ENCODE peak calls at places on chromosomes 7 and 10, in six cellular contexts. A is A549, H is endothelial cell of umbilical vein, F is GM12878, S is K562, I is HepG2. M is an unnamed sample.

GRCh38 chr7:50119815-50120637 is 27.0 kb upstream of the ZPBP start:
- DNase-seq in F (no peak), H (no peak), S (peak; percentile 57), I (peak; percentile 21), A (peak; percentile 5), M (peak; percentile 62)

GRCh38 chr7:92778972-92779371 is 57.4 kb downstream of the CDK6 start:
- DNase-seq in H (no peak), A (peak; percentile 66), I (no peak), F (peak; percentile 34), S (no peak), M (peak; percentile 88)

GRCh38 chr7:99137418-99138180 is 6.3 kb downstream of the SMURF1 start:
- DNase-seq in I (no peak), F (no peak), A (peak; percentile 25), H (no peak), S (no peak), M (no peak)

GRCh38 chr10:19977097-19977521 is 160.9 kb downstream of the PLXDC2 start:
- DNase-seq in F (no peak), I (no peak), A (no peak), H (no peak), S (no peak), M (no peak)

GRCh38 chr7:139647085-139647484 is 123.6 kb downstream of the CLEC2L start:
- DNase-seq in S (no peak), I (no peak), F (peak; percentile 20), H (no peak), A (no peak), M (no peak)

GRCh38 chr10:71064413-71065118 is 147.8 kb upstream of the UNC5B start:
- DNase-seq in F (no peak), H (no peak), A (peak; percentile 11), I (peak; percentile 5), S (peak; percentile 14), M (peak; percentile 15)

GRCh38 chr10:13750299-13751190 is 163.8 kb downstream of the PRPF18 start:
- DNase-seq in S (no peak), H (no peak), F (peak; percentile 57), I (no peak), A (no peak), M (no peak)

GRCh38 chr7:132053871-132054270 is 497.4 kb upstream of the PODXL start:
- DNase-seq in S (no peak), H (no peak), A (no peak), I (no peak), F (no peak), M (no peak)

GRCh38 chr7:36979810-36980248 is 255.5 kb upstream of the AOAH start:
- DNase-seq in H (no peak), F (no peak), S (no peak), A (no peak), I (no peak), M (no peak)

GRCh38 chr7:39891879-39892278 is 58.2 kb upstream of the CDK13 start:
- DNase-seq in H (no peak), S (no peak), F (no peak), A (no peak), I (no peak), M (no peak)

GRCh38 chr7:56092789-56093531 is at the start of gene PHKG1:
- DNase-seq in H (peak; percentile 80), I (peak; percentile 33), S (peak; percentile 61), A (peak; percentile 58), F (no peak), M (peak; percentile 39)

GRCh38 chr7:18916826-18917225 is 200.6 kb downstream of the TWIST1 start:
- DNase-seq in F (no peak), I (no peak), S (no peak), A (no peak), H (no peak), M (no peak)

GRCh38 chr10:3656214-3656613 is 128.8 kb downstream of the KLF6 start:
- DNase-seq in I (no peak), H (no peak), S (no peak), A (no peak), F (no peak), M (no peak)

GRCh38 chr7:115491744-115492380 is 538.7 kb downstream of the TFEC start:
- DNase-seq in A (no peak), S (no peak), H (peak; percentile 49), F (no peak), I (no peak), M (no peak)

GRCh38 chr10:77548157-77548556 is 89.5 kb downstream of the KCNMA1 start:
- DNase-seq in H (no peak), S (no peak), I (no peak), A (no peak), F (no peak), M (no peak)

GRCh38 chr10:93461807-93462178 is 20.3 kb downstream of the MYOF start:
- DNase-seq in S (no peak), I (no peak), F (no peak), A (peak; percentile 68), H (peak; percentile 67), M (peak; percentile 63)

GRCh38 chr10:93462881-93463280 is 19.3 kb downstream of the MYOF start:
- DNase-seq in S (no peak), A (peak; percentile 71), F (peak; percentile 23), I (no peak), H (peak; percentile 99), M (peak; percentile 97)

GRCh38 chr10:93464826-93465388 is 17.2 kb downstream of the MYOF start:
- DNase-seq in I (no peak), H (peak; percentile 49), F (no peak), A (no peak), S (no peak), M (peak; percentile 57)

GRCh38 chr10:93462371-93462770 is 19.8 kb downstream of the MYOF start:
- DNase-seq in H (no peak), S (no peak), I (no peak), F (no peak), A (no peak), M (no peak)

GRCh38 chr10:93463723-93464511 is 18.2 kb downstream of the MYOF start:
- DNase-seq in F (no peak), S (no peak), A (peak; percentile 70), H (peak; percentile 41), I (no peak), M (peak; percentile 91)
- TF ChIP-seq MAX in F (no peak), S (no peak), A (peak; percentile 42), H (no peak), I (no peak), M (peak; percentile 27)

DNA sequence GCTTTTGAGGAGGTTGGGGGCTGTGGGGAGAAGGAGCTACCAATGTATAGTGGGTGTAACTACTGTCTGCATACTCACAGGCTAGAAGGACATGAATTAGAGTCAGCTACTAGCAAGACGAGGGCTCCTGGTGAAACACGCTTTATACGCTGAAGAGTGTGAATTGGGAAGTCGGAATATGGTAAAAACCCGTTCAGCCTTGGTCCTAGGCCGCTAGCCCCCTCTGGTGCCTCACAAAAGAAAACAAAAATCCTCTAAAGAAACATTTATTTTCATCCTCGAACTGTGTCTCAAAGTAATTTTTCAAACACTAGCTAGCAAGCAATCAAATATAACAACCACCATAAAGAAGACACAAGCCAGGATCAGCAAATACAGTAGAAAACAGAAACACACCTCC is 338.1 kb upstream of the SEMA3C start:
- DNase-seq in A (peak; percentile 52), F (no peak), H (no peak), I (peak; percentile 3), S (peak; percentile 37), M (peak; percentile 28)
- TF ChIP-seq CTCF in A (peak; percentile 22), F (no peak), H (no peak), I (peak; percentile 62), S (peak; percentile 31), M (no peak)

GRCh38 chr7:32914186-32914585 is 22.6 kb upstream of the KBTBD2 start:
- DNase-seq in F (no peak), A (peak; percentile 13), S (peak; percentile 41), H (no peak), I (no peak), M (no peak)

GRCh38 chr7:32910195-32910594 is 18.6 kb upstream of the KBTBD2 start:
- DNase-seq in I (no peak), A (no peak), H (no peak), S (no peak), F (no peak), M (no peak)

GRCh38 chr7:32916006-32916405 is 24.4 kb upstream of the KBTBD2 start:
- DNase-seq in H (no peak), S (no peak), F (no peak), A (no peak), I (no peak), M (no peak)

DNA sequence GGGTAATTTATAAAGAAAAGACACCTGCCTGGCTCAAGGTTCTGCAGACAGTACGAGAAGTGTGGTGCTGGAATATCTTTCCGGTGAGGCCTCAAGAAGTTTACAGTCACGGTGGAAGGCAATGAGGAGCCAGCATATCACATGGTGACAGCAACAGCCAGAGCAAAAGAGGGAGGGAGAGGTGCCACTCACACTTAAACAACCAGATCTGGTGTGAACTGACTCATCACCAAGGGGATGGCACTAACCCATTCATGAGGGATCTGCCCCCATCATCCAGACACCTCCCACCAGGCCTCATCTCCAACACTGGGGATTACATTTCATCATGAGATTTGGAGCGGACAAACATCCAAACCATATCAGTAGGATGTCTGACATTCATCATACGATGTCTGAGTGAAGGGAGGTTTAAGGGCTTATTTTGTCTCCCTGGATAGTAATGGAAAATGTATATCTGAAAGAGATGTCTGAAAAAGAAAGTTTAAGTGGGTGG is 23.5 kb upstream of the KBTBD2 start:
- DNase-seq in H (no peak), I (no peak), A (no peak), F (no peak), S (no peak), M (no peak)
- TF ChIP-seq MYC in H (no peak), I (no peak), A (no peak), F (no peak), S (no peak), M (no peak)

GRCh38 chr7:137753067-137753466 is 93.7 kb downstream of the DGKI start:
- DNase-seq in A (no peak), H (no peak), F (no peak), S (no peak), I (no peak), M (no peak)

GRCh38 chr7:137755438-137755837 is 91.3 kb downstream of the DGKI start:
- DNase-seq in F (no peak), A (no peak), H (no peak), S (no peak), I (no peak), M (peak; percentile 99)

GRCh38 chr7:137755846-137756685 is 90.7 kb downstream of the DGKI start:
- DNase-seq in I (no peak), H (no peak), A (no peak), F (no peak), S (no peak), M (peak; percentile 59)

GRCh38 chr7:137751361-137752009 is 95.3 kb downstream of the DGKI start:
- DNase-seq in I (no peak), F (no peak), A (no peak), H (no peak), S (no peak), M (no peak)

DNA sequence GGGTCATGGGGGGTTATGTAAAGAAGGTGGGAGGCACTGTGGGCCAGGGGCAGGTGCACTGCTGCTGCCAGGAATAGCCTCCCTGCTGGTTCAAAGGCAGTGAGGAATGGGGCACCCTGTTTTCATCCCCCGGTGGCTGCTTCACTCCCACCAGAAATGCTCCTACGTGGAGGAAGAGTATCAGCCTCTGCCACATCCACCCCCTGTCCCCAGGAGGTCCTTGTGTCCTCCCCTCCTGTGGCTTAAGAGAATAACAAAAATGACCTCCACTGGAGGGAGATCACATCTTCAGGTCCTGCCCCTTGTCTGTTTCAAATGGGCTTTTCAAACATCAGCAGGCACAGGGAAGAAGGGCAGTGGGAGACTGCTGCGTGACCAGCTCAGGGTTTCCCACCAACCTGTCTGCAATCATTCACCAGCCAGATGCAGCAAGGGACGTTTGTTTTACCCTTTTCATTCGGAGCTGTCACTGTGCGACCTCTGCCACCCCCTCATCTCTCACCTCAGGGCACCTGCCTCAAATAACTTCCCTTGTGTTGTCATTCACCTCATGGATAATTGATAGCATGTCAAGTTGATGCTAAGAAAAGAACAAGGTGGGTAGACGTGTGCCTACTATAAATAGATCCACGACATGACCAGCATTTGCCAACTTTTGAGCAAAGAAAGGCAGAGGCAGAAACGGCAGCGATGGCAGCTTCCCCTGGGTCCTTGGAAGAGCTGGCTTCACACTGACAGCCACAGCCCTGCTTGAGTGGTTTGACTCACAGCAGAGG is 92.5 kb downstream of the DGKI start:
- DNase-seq in H (no peak), A (no peak), S (no peak), I (no peak), F (peak; percentile 27), M (peak; percentile 80)
- TF ChIP-seq MAX in H (no peak), A (no peak), S (no peak), I (no peak), F (no peak), M (no peak)